ENCODE peak calls at places on chromosomes 5 and 9, in seven cellular contexts. W is hepatocyte, U is GM23338, Z is HCT116, Y is OCI-LY7, H is PC-3, R is MM.1S. P is an unnamed sample.

GRCh38 chr5:151680944-151681427 is 5.7 kb downstream of the SPARC start:
- DNase-seq in H (no peak), W (no peak), U (no peak), Y (no peak), Z (no peak), R (no peak), P (no peak)

GRCh38 chr5:36569456-36569855 is 37.0 kb upstream of the SLC1A3 start:
- DNase-seq in Z (no peak), Y (no peak), U (no peak), R (no peak), H (no peak), W (no peak), P (no peak)

GRCh38 chr5:65418661-65419060 is 63.1 kb downstream of the ADAMTS6 start:
- DNase-seq in U (no peak), Z (no peak), W (no peak), H (no peak), R (no peak), Y (no peak), P (no peak)

GRCh38 chr9:129597355-129598088 is 23.4 kb downstream of the C9orf50 start:
- DNase-seq in U (peak; percentile 79), R (no peak), Y (no peak), H (peak; percentile 56), W (peak; percentile 91), Z (peak; percentile 86), P (peak; percentile 93)

GRCh38 chr5:92504346-92504745 is 1076.7 kb downstream of the NR2F1-AS1 start:
- DNase-seq in U (peak; percentile 11), H (peak; percentile 27), Z (no peak), W (no peak), R (peak; percentile 93), Y (no peak), P (no peak)

GRCh38 chr9:1051286-1052118 is 1.3 kb downstream of the DMRT2 start:
- DNase-seq in W (peak; percentile 24), H (no peak), R (peak; percentile 82), Y (peak; percentile 78), U (peak; percentile 68), Z (no peak), P (peak; percentile 67)

GRCh38 chr9:8143677-8144076 is 344.1 kb upstream of the DMAC1 start:
- DNase-seq in W (no peak), R (no peak), Y (no peak), U (no peak), Z (no peak), H (no peak), P (no peak)

GRCh38 chr5:111211341-111211740 is 12.8 kb upstream of the CAMK4 start:
- DNase-seq in H (no peak), U (no peak), Z (no peak), R (no peak), W (no peak), Y (no peak), P (no peak)

GRCh38 chr5:16980983-16981382 is 44.9 kb upstream of the MYO10 start:
- DNase-seq in Y (no peak), R (no peak), W (no peak), U (no peak), Z (no peak), H (peak; percentile 46), P (no peak)

DNA sequence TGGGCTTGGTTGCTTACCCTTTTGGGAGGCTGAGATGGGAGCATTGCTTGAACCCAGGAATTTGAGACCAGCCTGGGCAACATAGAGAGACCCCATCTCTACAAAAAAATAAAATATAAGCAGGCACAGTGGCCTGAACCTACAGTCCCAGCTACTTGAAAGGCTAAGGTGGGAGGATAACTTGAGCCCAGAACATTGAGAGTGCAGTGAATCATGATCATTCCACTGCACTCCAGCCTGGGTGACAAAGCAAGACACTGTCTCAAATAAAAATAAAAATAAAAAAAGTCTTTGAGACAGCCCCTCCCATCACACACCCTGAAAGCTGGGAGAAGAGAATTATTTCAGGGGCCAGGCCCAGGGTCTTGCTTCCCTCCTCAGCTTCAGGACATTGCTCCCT is 251.8 kb downstream of the BRINP1 start:
- DNase-seq in W (no peak), Z (no peak), Y (no peak), U (no peak), H (no peak), R (no peak), P (no peak)
- TF ChIP-seq EZH2phosphoT487 in W (no peak), Z (no peak), Y (no peak), U (no peak), H (no peak), R (no peak), P (no peak)

GRCh38 chr9:131095666-131096489 is 453 bp upstream of the AIF1L start:
- DNase-seq in Y (no peak), U (peak; percentile 94), R (no peak), H (peak; percentile 34), W (peak; percentile 72), Z (peak; percentile 22), P (peak; percentile 94)
- TF ChIP-seq EZH2phosphoT487 in Y (no peak), U (no peak), R (no peak), H (no peak), W (no peak), Z (no peak), P (no peak)

DNA sequence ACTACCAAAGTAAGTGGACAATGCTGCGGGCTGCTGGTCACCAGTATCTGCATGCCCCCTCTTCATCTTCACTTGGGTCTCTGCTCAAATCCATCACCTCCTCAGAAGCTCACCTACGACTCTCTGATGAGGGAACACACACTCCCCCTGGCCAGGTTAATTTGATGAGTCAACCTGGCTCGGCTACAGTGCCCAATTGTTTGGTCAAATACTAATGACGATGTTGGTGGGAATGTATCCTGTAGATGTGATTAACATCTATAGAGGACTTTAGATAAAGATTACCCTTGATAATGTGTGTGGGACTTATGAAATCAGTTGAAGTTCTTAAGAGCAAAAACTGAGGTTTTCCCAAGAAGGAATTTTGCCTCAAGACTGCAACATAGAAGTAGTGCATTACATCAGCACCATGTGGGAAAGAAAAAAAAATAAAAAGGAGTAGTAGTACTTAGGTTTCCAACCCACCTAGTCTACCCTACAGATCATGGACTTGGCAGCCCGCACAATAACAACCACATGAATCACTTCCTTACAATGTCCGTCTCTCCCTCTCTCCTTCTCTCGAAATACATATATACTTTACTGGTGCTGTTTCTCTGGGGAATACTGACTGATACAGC is 467.3 kb downstream of the DNAH5 start:
- DNase-seq in R (no peak), U (no peak), Z (no peak), H (peak; percentile 92), Y (no peak), W (no peak), P (no peak)
- TF ChIP-seq EZH2phosphoT487 in R (no peak), U (no peak), Z (no peak), H (no peak), Y (no peak), W (no peak), P (no peak)

DNA sequence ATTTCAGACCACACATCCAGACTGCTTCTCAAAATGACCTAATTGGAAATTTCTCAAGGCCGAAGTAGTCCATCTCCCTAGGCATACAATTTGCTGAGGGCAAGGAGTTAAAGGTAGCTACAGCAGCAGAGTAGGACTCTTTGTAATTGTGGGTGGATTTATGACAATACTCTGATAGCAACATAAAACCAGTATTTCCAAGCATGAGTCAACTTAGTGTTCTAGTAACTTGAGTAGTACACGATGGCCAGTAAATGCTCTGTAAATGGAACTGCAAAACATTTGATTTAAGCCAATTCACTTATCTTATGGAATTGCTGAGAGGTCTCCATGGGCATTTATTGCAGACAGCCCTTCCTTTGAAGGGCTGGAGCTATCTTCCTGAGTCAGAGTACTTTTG is 352.2 kb downstream of the PLK2 start:
- DNase-seq in W (peak; percentile 15), R (no peak), Y (no peak), H (peak; percentile 73), U (no peak), Z (no peak), P (no peak)
- TF ChIP-seq EZH2phosphoT487 in W (no peak), R (no peak), Y (no peak), H (no peak), U (no peak), Z (no peak), P (no peak)

P was measured in neural progenitor cell.